ENCODE peak calls at places on chromosomes 7 and 10, in eight cellular contexts. W is bronchial epithelial cell, U is colonic mucosa, N is GM23338, P is esophagus muscularis mucosa, D is left lung, K is psoas muscle, H is body of pancreas. Q is an unnamed sample.

GRCh38 chr10:112811741-112812551 is 138.1 kb upstream of the TCF7L2 start:
- DNase-seq in W (peak), U (peak), N (peak), P (no peak), D (peak), K (no peak), H (peak), Q (no peak)

GRCh38 chr10:61792921-61793320 is 108.6 kb upstream of the ARID5B start:
- DNase-seq in W (no peak), U (no peak), N (no peak), P (no peak), D (no peak), K (no peak), H (no peak), Q (no peak)

GRCh38 chr7:1359681-1360485 is 99.4 kb downstream of the MICALL2 start:
- DNase-seq in W (no peak), U (no peak), N (no peak), P (no peak), D (no peak), K (no peak), H (no peak), Q (no peak)

GRCh38 chr7:82615527-82615926 is 171.9 kb upstream of the CACNA2D1 start:
- DNase-seq in W (no peak), U (no peak), N (no peak), P (no peak), D (peak), K (no peak), H (peak), Q (no peak)

GRCh38 chr7:143325215-143325614 is 9.3 kb downstream of the CLCN1 start:
- DNase-seq in W (no peak), U (no peak), N (no peak), P (no peak), D (no peak), K (no peak), H (no peak), Q (no peak)

GRCh38 chr10:97771055-97771811 is 566 bp downstream of the SFRP5 start:
- DNase-seq in W (peak), U (no peak), N (peak), P (no peak), D (no peak), K (no peak), H (no peak), Q (no peak)

GRCh38 chr7:151783958-151784575 is 92.8 kb downstream of the PRKAG2 start:
- DNase-seq in W (no peak), U (no peak), N (no peak), P (no peak), D (peak), K (no peak), H (no peak), Q (no peak)

GRCh38 chr7:139186146-139186545 is 44.9 kb upstream of the UBN2 start:
- DNase-seq in W (no peak), U (no peak), N (no peak), P (no peak), D (no peak), K (no peak), H (no peak), Q (no peak)

GRCh38 chr7:155809947-155810606 is 2.2 kb downstream of the SHH start:
- DNase-seq in W (no peak), U (no peak), N (peak), P (no peak), D (no peak), K (no peak), H (no peak), Q (no peak)

GRCh38 chr7:84533209-84533608 is 338.6 kb upstream of the SEMA3A start:
- DNase-seq in W (no peak), U (no peak), N (no peak), P (no peak), D (no peak), K (no peak), H (no peak), Q (no peak)

GRCh38 chr10:31650010-31650409 is 278.6 kb downstream of the ARHGAP12 start:
- DNase-seq in W (no peak), U (peak), N (no peak), P (no peak), D (peak), K (peak), H (peak), Q (no peak)

GRCh38 chr10:61463035-61463909 is 10.1 kb upstream of the TMEM26 start:
- DNase-seq in W (peak), U (no peak), N (no peak), P (no peak), D (no peak), K (no peak), H (no peak), Q (no peak)

GRCh38 chr10:104288355-104288754 is 19.4 kb downstream of the GSTO2 start:
- DNase-seq in W (no peak), U (no peak), N (no peak), P (no peak), D (no peak), K (no peak), H (no peak), Q (no peak)

GRCh38 chr7:27191716-27192545 is 6.9 kb upstream of the HOXA11 start:
- DNase-seq in W (no peak), U (peak), N (peak), P (no peak), D (peak), K (no peak), H (no peak), Q (no peak)

GRCh38 chr10:78871796-78872195 is 197.0 kb upstream of the ZMIZ1 start:
- DNase-seq in W (no peak), U (peak), N (no peak), P (peak), D (no peak), K (no peak), H (no peak), Q (no peak)

GRCh38 chr10:119865699-119866240 is 6.9 kb downstream of the MCMBP start:
- DNase-seq in W (no peak), U (no peak), N (no peak), P (peak), D (no peak), K (no peak), H (no peak), Q (no peak)

GRCh38 chr7:151005566-151005965 is 14.7 kb downstream of the NOS3 start:
- DNase-seq in W (no peak), U (no peak), N (no peak), P (no peak), D (no peak), K (no peak), H (no peak), Q (no peak)

DNA sequence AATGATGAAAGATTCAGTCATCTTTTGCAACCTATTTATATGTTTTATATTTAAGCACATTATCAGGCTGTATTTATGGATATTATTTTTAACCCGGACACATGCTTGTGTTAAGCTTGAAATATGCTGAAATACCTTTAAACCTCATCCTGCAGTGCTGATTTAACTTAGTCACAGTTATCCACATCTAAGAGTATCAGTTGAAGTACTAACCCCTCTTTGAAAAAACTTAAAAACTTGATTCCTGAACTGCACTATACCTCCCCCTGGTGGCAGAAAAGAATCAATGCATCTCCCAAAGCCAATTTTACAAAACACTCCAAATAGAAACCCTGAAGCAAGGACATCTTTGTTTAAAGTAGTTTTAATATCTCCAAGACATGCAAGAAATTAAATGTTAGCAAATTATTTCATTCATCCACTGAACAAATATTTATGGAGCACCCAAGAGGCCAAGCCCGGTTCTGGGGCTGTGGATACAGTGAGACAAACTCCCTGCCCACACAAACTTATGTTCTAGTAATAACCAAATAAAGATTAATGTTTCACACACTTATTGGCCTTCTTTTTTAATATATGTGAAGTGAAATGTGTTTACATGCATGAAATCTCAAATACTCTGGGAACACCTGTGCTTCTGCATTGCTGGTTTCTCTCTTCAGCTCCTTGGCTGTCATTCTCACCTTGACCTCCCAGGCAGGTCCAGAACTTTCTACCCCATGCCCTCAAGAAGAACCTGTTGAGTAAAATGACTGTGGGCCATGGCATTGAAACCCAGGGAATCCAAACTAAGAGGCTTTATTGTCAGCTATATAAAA is 44.0 kb downstream of the SVIL start:
- DNase-seq in W (peak), U (peak), N (peak), P (peak), D (no peak), K (no peak), H (no peak), Q (peak)
- H3K4me3 ChIP-seq in W (no peak), U (no peak), N (no peak), P (peak), D (no peak), K (peak), H (no peak), Q (peak)

DNA sequence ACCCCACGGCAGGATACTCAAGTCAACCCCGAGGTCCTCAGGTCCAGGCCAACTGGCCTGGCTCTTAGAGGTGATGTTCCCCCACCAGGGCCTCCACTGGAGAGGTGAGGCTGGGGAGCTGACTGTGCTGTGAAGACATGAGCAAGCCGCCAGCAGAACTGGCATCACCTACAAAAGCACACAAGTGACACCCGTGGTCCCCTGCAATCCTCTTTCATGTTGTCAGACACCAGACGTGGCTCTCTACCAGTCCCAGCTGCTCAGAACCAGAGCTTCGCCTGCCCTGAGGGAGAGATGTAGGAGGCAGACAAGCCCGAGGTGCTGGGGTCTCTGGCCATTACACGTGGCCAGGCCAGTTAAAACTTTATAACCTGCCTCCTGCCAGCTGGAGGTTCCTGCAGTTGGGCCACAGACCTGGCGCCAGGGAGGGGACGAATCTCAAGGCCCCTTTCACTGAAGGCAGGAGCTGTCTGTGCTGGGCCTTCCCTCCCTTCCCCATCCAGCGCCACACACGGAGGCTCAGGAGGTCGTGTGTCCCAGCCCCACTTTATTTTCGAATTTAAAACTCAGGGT is 2.2 kb downstream of the COMTD1 start:
- DNase-seq in W (no peak), U (peak), N (no peak), P (no peak), D (no peak), K (no peak), H (no peak), Q (no peak)
- H3K4me3 ChIP-seq in W (peak), U (peak), N (peak), P (peak), D (no peak), K (peak), H (no peak), Q (peak)

GRCh38 chr7:17301491-17302101 is 3.1 kb downstream of the AHR start:
- DNase-seq in W (peak), U (peak), N (peak), P (no peak), D (no peak), K (no peak), H (peak), Q (peak)
- H3K4me3 ChIP-seq in W (peak), U (peak), N (no peak), P (peak), D (peak), K (peak), H (no peak), Q (no peak)

DNA sequence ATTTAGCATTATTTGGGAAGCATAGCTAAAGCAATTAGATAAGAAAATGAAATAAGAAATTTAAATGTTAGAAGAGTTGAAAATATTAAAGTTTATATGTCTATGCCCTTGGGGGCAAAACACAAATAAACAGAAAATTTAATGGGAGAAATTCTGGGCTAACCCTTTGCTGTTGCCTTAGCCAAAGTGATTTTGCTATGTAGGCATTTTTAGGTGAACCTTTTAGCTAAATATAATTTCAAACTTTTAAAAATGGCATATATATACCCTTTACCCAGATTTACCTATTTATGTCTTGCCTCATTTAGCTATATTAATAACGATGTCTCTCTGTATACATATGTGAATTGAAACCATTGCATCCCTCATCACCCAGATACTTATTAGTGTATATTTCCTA is 20.1 kb downstream of the NFE2L3 start:
- DNase-seq in W (no peak), U (no peak), N (no peak), P (no peak), D (no peak), K (no peak), H (no peak), Q (no peak)
- H3K4me3 ChIP-seq in W (no peak), U (no peak), N (no peak), P (no peak), D (no peak), K (no peak), H (no peak), Q (no peak)

DNA sequence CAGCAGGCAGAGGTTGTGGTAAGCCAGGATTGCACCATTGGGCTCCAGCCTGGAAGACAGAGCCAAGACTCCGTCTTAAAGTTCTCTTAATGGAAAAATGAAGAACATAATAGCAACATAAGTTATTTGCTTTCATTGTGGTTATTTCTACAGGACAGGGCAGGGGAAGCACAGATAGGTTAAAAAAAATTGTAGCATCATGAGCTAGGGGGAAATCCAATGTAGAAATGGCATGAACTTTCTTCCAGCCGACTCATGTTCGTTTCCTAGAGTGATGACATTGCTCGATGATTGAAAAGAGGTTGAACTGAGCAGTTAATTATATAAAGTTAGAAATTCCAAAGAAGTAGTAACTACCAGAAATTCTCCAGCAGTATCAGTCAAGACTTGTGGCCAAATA is 65.0 kb downstream of the DAGLB start:
- DNase-seq in W (no peak), U (no peak), N (no peak), P (no peak), D (no peak), K (no peak), H (no peak), Q (no peak)
- H3K4me3 ChIP-seq in W (no peak), U (no peak), N (no peak), P (no peak), D (no peak), K (no peak), H (no peak), Q (no peak)

DNA sequence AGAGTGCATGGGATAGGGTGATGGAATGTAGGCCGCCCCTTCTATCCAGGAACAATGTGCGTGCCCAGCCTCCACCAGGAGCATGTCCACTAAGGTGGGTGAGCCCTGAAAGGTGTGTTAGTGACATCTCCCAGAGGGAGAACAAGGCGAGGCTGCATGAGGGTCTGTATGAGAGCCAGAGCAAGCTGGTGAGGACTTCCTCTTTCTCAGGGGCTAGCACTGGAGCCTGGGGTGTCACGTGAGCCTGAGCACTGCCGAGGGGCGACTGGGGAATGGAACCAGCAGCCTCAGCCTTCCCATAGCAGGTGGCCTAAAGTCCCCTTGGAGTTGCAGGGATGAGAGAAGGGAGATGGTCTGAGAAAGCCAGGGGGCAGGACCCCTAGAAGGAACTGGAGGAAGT is 156.3 kb upstream of the COBL start:
- DNase-seq in W (no peak), U (no peak), N (no peak), P (peak), D (no peak), K (no peak), H (no peak), Q (no peak)
- H3K4me3 ChIP-seq in W (no peak), U (no peak), N (no peak), P (no peak), D (no peak), K (no peak), H (no peak), Q (no peak)

GRCh38 chr10:25068152-25069058 is 52.0 kb downstream of the THNSL1 start:
- DNase-seq in W (peak), U (no peak), N (peak), P (peak), D (no peak), K (no peak), H (no peak), Q (no peak)
- H3K4me3 ChIP-seq in W (no peak), U (no peak), N (no peak), P (no peak), D (no peak), K (no peak), H (no peak), Q (no peak)

GRCh38 chr7:64667311-64667710 is 1.4 kb downstream of the ZNF107 start:
- DNase-seq in W (no peak), U (no peak), N (no peak), P (no peak), D (no peak), K (no peak), H (no peak), Q (no peak)
- H3K4me3 ChIP-seq in W (no peak), U (no peak), N (peak), P (no peak), D (no peak), K (no peak), H (no peak), Q (peak)

Q was measured in Jurkat, Clone E6-1.